ENCODE peak calls at places on chromosome 20, in six cellular contexts. K is SK-N-SH, H is astrocyte of the spinal cord, C is choroid plexus epithelial cell, U is uterus, W is neural progenitor cell. R is an unnamed sample.
A peak's percentile ranks its signal among the peaks of the same experiment; 100 is the strongest.

GRCh38 chr20:3613821-3614440 is 49.3 kb downstream of the GFRA4 start:
- DNase-seq in K (no peak), H (peak; percentile 4), C (peak; percentile 16), U (no peak), W (peak; percentile 7), R (no peak)

GRCh38 chr20:58033026-58033536 is 195.4 kb downstream of the ANKRD60 start:
- DNase-seq in K (no peak), H (no peak), C (no peak), U (no peak), W (no peak), R (no peak)

GRCh38 chr20:31673943-31674463 is 36.3 kb downstream of the COX4I2 start:
- DNase-seq in K (no peak), H (no peak), C (no peak), U (no peak), W (no peak), R (no peak)

GRCh38 chr20:62485062-62485700 is 9.4 kb upstream of the GATA5 start:
- DNase-seq in K (no peak), H (no peak), C (peak; percentile 48), U (peak; percentile 63), W (peak; percentile 46), R (peak; percentile 81)

GRCh38 chr20:1633535-1633934 is 13.7 kb upstream of the SIRPB1 start:
- DNase-seq in K (no peak), H (no peak), C (peak; percentile 9), U (no peak), W (no peak), R (peak; percentile 26)

GRCh38 chr20:35339007-35339406 is 46.8 kb upstream of the FAM83C start:
- DNase-seq in K (no peak), H (peak; percentile 95), C (peak; percentile 91), U (no peak), W (no peak), R (peak; percentile 96)

GRCh38 chr20:4555188-4555893 is 166.4 kb upstream of the PRND start:
- DNase-seq in K (no peak), H (peak; percentile 73), C (peak; percentile 54), U (no peak), W (no peak), R (peak; percentile 57)

GRCh38 chr20:18428490-18429173 is 38.2 kb downstream of the DZANK1 start:
- DNase-seq in K (no peak), H (peak; percentile 40), C (peak; percentile 76), U (no peak), W (no peak), R (peak; percentile 71)

GRCh38 chr20:3616250-3616649 is 46.9 kb downstream of the GFRA4 start:
- DNase-seq in K (no peak), H (peak; percentile 33), C (peak; percentile 14), U (no peak), W (peak; percentile 3), R (peak; percentile 22)

GRCh38 chr20:61434361-61434781 is 182.3 kb downstream of the CDH4 start:
- DNase-seq in K (no peak), H (no peak), C (peak; percentile 18), U (no peak), W (peak; percentile 67), R (no peak)

GRCh38 chr20:5078399-5078958 is 41.3 kb downstream of the PCNA start:
- DNase-seq in K (no peak), H (no peak), C (peak; percentile 16), U (no peak), W (no peak), R (peak; percentile 73)

GRCh38 chr20:62142252-62143117 is 709 bp downstream of the PSMA7 start:
- DNase-seq in K (peak; percentile 71), H (peak; percentile 7), C (no peak), U (no peak), W (peak; percentile 61), R (no peak)

GRCh38 chr20:53224851-53225250 is 252.7 kb downstream of the TSHZ2 start:
- DNase-seq in K (no peak), H (peak; percentile 12), C (peak; percentile 5), U (no peak), W (no peak), R (peak; percentile 8)

GRCh38 chr20:3751664-3752385 is 15.7 kb downstream of the ADISSP start:
- DNase-seq in K (peak; percentile 56), H (no peak), C (no peak), U (no peak), W (peak; percentile 87), R (no peak)

GRCh38 chr20:10523438-10523837 is 88.3 kb downstream of the SLX4IP start:
- DNase-seq in K (no peak), H (no peak), C (no peak), U (no peak), W (no peak), R (no peak)

GRCh38 chr20:45095753-45096371 is 5.1 kb downstream of the KCNS1 start:
- DNase-seq in K (peak; percentile 66), H (peak; percentile 52), C (peak; percentile 78), U (peak; percentile 28), W (peak; percentile 80), R (peak; percentile 80)

GRCh38 chr20:45097485-45098095 is 3.3 kb downstream of the KCNS1 start:
- DNase-seq in K (peak; percentile 67), H (peak; percentile 13), C (peak; percentile 59), U (no peak), W (no peak), R (peak; percentile 50)

GRCh38 chr20:45096781-45097180 is 4.1 kb downstream of the KCNS1 start:
- DNase-seq in K (no peak), H (no peak), C (no peak), U (no peak), W (no peak), R (no peak)

GRCh38 chr20:45100563-45101245 is at the start of gene KCNS1:
- DNase-seq in K (peak; percentile 40), H (peak; percentile 15), C (peak; percentile 32), U (no peak), W (peak; percentile 72), R (no peak)

GRCh38 chr20:45098096-45098773 is 2.7 kb downstream of the KCNS1 start:
- DNase-seq in K (peak; percentile 71), H (peak; percentile 14), C (peak; percentile 39), U (no peak), W (peak; percentile 75), R (no peak)
- TF ChIP-seq CTCF in K (no peak), H (peak; percentile 23), C (peak; percentile 45), U (no peak), W (peak; percentile 46), R (peak; percentile 20)

GRCh38 chr20:21515300-21516179 is 1.7 kb upstream of the NKX2-2 start:
- DNase-seq in K (peak; percentile 36), H (no peak), C (no peak), U (no peak), W (peak; percentile 84), R (no peak)

GRCh38 chr20:21516180-21516567 is 2.3 kb upstream of the NKX2-2 start:
- DNase-seq in K (no peak), H (no peak), C (no peak), U (no peak), W (peak; percentile 25), R (no peak)

GRCh38 chr20:21513181-21513663 is 642 bp downstream of the NKX2-2 start:
- DNase-seq in K (peak; percentile 33), H (no peak), C (no peak), U (no peak), W (peak; percentile 58), R (no peak)

GRCh38 chr20:21513881-21514540 is at the start of gene NKX2-2:
- DNase-seq in K (peak; percentile 32), H (no peak), C (no peak), U (no peak), W (peak; percentile 49), R (no peak)

GRCh38 chr20:21514553-21515251 is 838 bp upstream of the NKX2-2 start:
- DNase-seq in K (peak; percentile 34), H (no peak), C (no peak), U (no peak), W (peak; percentile 69), R (no peak)
- H3K4me3 ChIP-seq in K (no peak overlapping the region), H (peak overlapping the region; percentile 10), C (no peak overlapping the region), U (no peak overlapping the region), W (peak overlapping the region; percentile 35), R (no peak overlapping the region)

DNA sequence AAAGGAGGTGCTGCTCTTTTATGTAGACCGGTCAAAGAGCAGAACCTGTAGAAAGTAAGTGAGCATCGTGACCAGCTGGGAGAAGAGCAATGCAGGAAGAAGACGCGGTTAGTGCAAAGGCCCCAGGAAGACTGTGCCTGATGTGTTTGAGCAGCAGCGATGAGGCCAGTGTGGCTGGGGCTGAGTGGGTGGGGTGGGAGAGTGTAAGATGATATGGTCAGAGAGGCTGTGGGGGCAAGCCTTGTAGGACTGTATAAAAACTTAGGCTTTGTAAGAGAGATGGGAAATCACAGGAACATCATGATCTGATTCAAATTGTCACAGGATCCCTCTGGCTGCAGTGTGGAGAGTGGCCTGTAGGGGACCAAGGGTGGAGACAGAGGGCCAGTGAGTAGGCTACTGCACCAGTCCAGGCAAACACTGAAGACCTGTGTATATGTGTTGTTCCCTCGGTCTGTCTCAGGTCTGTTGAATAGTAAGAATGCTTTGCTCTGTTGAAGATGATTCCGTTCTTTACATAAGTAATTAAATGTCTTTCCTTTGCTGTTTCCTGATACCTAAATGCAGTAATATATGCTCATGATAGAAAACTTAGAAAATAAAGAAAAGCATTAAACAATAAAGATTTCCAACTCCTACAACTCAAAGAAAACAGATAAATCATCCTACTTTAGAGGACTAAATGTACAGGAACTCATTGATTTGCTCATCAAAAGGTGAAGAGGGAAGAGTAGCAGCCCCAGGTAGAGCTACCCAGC is 23.6 kb upstream of the WFDC2 start:
- DNase-seq in K (peak; percentile 53), H (no peak), C (peak; percentile 39), U (no peak), W (peak; percentile 32), R (peak; percentile 7)
- TF ChIP-seq CTCF in K (peak; percentile 52), H (peak; percentile 49), C (peak; percentile 65), U (no peak), W (peak; percentile 56), R (peak; percentile 61)

DNA sequence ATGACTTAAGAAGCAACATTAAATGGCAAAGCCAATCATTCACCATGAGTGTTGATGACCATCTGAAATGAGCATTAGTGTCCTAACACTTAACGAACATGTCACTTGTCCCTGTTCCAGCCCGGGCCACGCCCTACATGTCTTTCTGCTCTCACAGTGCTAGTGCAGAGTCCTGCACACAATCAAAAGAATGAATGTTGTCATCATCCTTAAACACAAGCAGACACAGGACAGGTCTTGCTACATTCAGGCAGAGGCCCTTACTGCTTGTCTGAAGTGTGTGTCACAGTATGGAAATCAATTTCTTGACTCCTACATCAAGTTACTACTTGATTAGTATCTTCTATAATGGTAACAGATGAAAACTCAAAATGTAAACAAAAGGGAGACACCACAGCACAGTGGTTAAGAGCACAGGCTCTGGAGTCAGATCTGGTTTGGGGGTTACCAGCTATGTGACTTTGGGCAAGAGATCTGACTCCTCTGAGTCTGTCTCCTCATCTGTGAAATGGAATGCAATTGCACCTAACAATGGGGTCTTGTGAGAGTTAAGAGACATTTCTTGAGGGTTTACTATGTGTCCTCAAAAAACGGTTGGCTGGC is 17.4 kb downstream of the UBE2V1 start:
- DNase-seq in K (no peak), H (no peak), C (no peak), U (no peak), W (no peak), R (no peak)
- H3K4me3 ChIP-seq in K (no peak overlapping the region), H (no peak overlapping the region), C (no peak overlapping the region), U (no peak overlapping the region), W (no peak overlapping the region), R (no peak overlapping the region)

DNA sequence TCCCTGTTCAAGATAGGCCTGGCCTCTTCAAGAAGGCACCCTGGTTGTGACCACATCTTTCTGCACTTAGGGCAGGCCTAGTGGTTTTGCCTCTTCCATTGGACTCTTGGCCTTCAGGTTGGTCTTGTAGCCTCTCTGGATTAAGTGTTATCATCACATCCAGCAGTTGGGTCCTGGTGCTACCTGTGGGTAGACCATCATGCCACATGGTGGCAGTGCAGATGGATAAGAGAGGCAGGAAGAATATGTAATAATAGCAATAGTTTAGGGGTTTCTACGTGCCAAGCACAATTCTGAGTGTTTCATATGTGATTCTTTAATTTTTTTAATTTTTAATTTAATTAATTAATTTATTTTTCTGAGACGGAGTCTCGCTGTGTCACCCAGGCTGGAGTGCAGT is 28.5 kb upstream of the SNRPB2 start:
- DNase-seq in K (no peak), H (no peak), C (peak; percentile 18), U (no peak), W (peak; percentile 18), R (no peak)
- TF ChIP-seq CTCF in K (peak; percentile 34), H (peak; percentile 14), C (peak; percentile 32), U (no peak), W (peak; percentile 41), R (peak; percentile 25)